ENCODE peak calls at places on chromosome 22, in six cellular contexts. A is activated T-cell treated with anti-CD3 and anti-CD28 coated beads, Interleukin-2, amount 50 U/mL, for 72 hours; C is NCI-H2227 treated with DMSO at 0.1 percent for 48 hours; N is upper lobe of right lung; E is lower lobe of right lung; S is activated T-helper 1 cell treated with anti-CD3 and anti-CD28 coated beads, Interleukin-2, amount 50 U/mL, for 16 hours. G is an unnamed sample.

GRCh38 chr22:37843746-37844089 is 416 bp downstream of the ANKRD54 start:
- DNase-seq in N (no peak), S (peak), E (no peak), A (peak), C (no peak), G (no peak)

GRCh38 chr22:48366591-48366990 is 1461.1 kb downstream of the BRD1 start:
- DNase-seq in A (no peak), N (no peak), E (no peak), C (no peak), S (no peak), G (no peak)

GRCh38 chr22:17235149-17235655 is 16.0 kb upstream of the ADA2 start:
- DNase-seq in E (peak), N (no peak), A (no peak), S (no peak), C (no peak), G (no peak)

GRCh38 chr22:26986884-26987283 is 329.5 kb downstream of the MIAT start:
- DNase-seq in A (no peak), E (no peak), C (peak), S (no peak), N (no peak), G (no peak)

GRCh38 chr22:33204408-33204807 is 146.2 kb upstream of the SYN3 start:
- DNase-seq in A (no peak), S (no peak), N (no peak), C (no peak), E (no peak), G (no peak)

GRCh38 chr22:38218661-38219331 is 17.0 kb downstream of the MAFF start:
- DNase-seq in N (peak), S (peak), E (peak), A (peak), C (no peak), G (peak)

GRCh38 chr22:40928657-40929056 is 22.5 kb upstream of the RBX1 start:
- DNase-seq in N (no peak), E (no peak), C (no peak), S (no peak), A (no peak), G (no peak)

GRCh38 chr22:18056161-18056666 is 21.6 kb upstream of the PEX26 start:
- DNase-seq in A (no peak), S (no peak), E (no peak), C (peak), N (peak), G (no peak)

GRCh38 chr22:48748113-48748859 is 1079.4 kb downstream of the BRD1 start:
- DNase-seq in N (peak), A (no peak), C (no peak), S (no peak), E (no peak), G (no peak)

GRCh38 chr22:45807156-45807915 is 135.7 kb downstream of the ATXN10 start:
- DNase-seq in A (no peak), C (no peak), S (no peak), E (no peak), N (no peak), G (no peak)

GRCh38 chr22:50027639-50028537 is 15.3 kb upstream of the IL17REL start:
- DNase-seq in C (no peak), N (peak), A (peak), S (peak), E (peak), G (peak)

GRCh38 chr22:27086728-27087450 is 429.5 kb downstream of the MIAT start:
- DNase-seq in S (no peak), E (no peak), A (no peak), N (no peak), C (peak), G (no peak)

GRCh38 chr22:19419464-19420178 is 11.9 kb downstream of the HIRA start:
- DNase-seq in C (no peak), N (no peak), A (peak), S (no peak), E (no peak), G (no peak)

GRCh38 chr22:23086787-23087186 is 16.5 kb downstream of the GNAZ start:
- DNase-seq in S (no peak), N (no peak), E (no peak), C (no peak), A (no peak), G (no peak)

GRCh38 chr22:22702874-22703570 is 58.6 kb downstream of the GGTLC2 start:
- DNase-seq in A (no peak), N (no peak), E (no peak), C (no peak), S (no peak), G (no peak)

GRCh38 chr22:42343551-42344081 is 73.2 kb upstream of the TCF20 start:
- DNase-seq in N (no peak), C (no peak), S (no peak), A (no peak), E (no peak), G (no peak)

GRCh38 chr22:32380991-32381390 is 23.3 kb downstream of the RFPL3 start:
- DNase-seq in S (no peak), N (no peak), C (no peak), A (no peak), E (no peak), G (no peak)

GRCh38 chr22:47166446-47167016 is 404.1 kb downstream of the TBC1D22A start:
- DNase-seq in S (no peak), N (peak), C (no peak), A (no peak), E (peak), G (no peak)

G was measured in keratinocyte.